ENCODE peak calls at places on chromosomes 1 and 21, in seven cellular contexts. Q, M, L, B, W, S and A are unnamed samples.

GRCh38 chr1:227042292-227042691 is 102.2 kb downstream of the COQ8A start:
- DNase-seq in S (no peak), W (no peak), B (no peak), M (no peak), Q (no peak), L (no peak), A (no peak)

GRCh38 chr1:66177483-66177882 is 356.5 kb upstream of the SGIP1 start:
- DNase-seq in S (no peak), M (no peak), L (no peak), W (no peak), Q (no peak), B (no peak), A (no peak)

GRCh38 chr1:175376194-175376593 is 183.6 kb upstream of the KIAA0040 start:
- DNase-seq in B (peak), W (peak), L (peak), Q (peak), M (peak), S (peak), A (peak)

GRCh38 chr1:190119683-190120082 is 358.0 kb downstream of the BRINP3 start:
- DNase-seq in Q (peak), B (no peak), W (no peak), L (peak), M (no peak), S (no peak), A (no peak)

GRCh38 chr1:19467199-19468187 is 17.8 kb downstream of the CAPZB start:
- DNase-seq in L (peak), W (no peak), B (no peak), M (peak), S (no peak), Q (no peak), A (no peak)

GRCh38 chr21:28436286-28436932 is 556.3 kb downstream of the LTN1 start:
- DNase-seq in M (peak), W (no peak), B (no peak), S (peak), L (no peak), Q (no peak), A (peak)

GRCh38 chr1:29800120-29800519 is 563.8 kb downstream of the PTPRU start:
- DNase-seq in Q (no peak), B (no peak), W (no peak), M (no peak), S (no peak), L (no peak), A (no peak)

GRCh38 chr1:52400131-52400530 is 4.1 kb downstream of the ORC1 start:
- DNase-seq in M (no peak), L (no peak), Q (no peak), S (peak), W (no peak), B (no peak), A (no peak)

GRCh38 chr1:53560572-53561487 is 101.6 kb downstream of the DMRTB1 start:
- DNase-seq in Q (no peak), S (no peak), B (no peak), W (no peak), L (no peak), M (no peak), A (no peak)

GRCh38 chr1:158121604-158122254 is 59.0 kb upstream of the CD1D start:
- DNase-seq in W (peak), B (peak), S (peak), Q (peak), L (peak), M (peak), A (peak)

GRCh38 chr1:914253-914890 is 9.4 kb upstream of the SAMD11 start:
- DNase-seq in Q (no peak), L (no peak), W (no peak), S (no peak), M (no peak), B (no peak), A (no peak)

GRCh38 chr1:155192346-155193274 is 15.1 kb downstream of the THBS3 start:
- DNase-seq in L (peak), B (no peak), S (peak), M (peak), W (no peak), Q (peak), A (no peak)

GRCh38 chr1:50354813-50355212 is 68.4 kb downstream of the DMRTA2 start:
- DNase-seq in M (no peak), S (no peak), B (no peak), W (no peak), Q (no peak), L (no peak), A (no peak)

GRCh38 chr1:109185357-109185756 is 28.4 kb upstream of the SARS1 start:
- DNase-seq in S (peak), L (no peak), W (no peak), M (no peak), Q (no peak), B (no peak), A (peak)

GRCh38 chr21:39125752-39126485 is 57.3 kb downstream of the PSMG1 start:
- DNase-seq in W (peak), B (peak), L (peak), Q (peak), S (peak), M (peak), A (peak)

GRCh38 chr1:202588644-202589189 is 121.5 kb downstream of the SYT2 start:
- DNase-seq in W (no peak), Q (no peak), M (no peak), L (no peak), S (peak), B (peak), A (no peak)

GRCh38 chr1:225700889-225701465 is 48.1 kb upstream of the ENAH start:
- DNase-seq in B (no peak), S (no peak), M (no peak), Q (no peak), L (no peak), W (no peak), A (peak)

GRCh38 chr1:156900019-156900718 is 6.7 kb downstream of the PEAR1 start:
- DNase-seq in M (no peak), W (no peak), Q (no peak), B (no peak), L (no peak), S (no peak), A (peak)

GRCh38 chr1:153212201-153212600 is 5.2 kb upstream of the PRR9 start:
- DNase-seq in Q (no peak), B (no peak), M (no peak), S (no peak), L (no peak), W (no peak), A (no peak)

GRCh38 chr1:151710187-151710586 is 6.4 kb downstream of the CELF3 start:
- DNase-seq in S (no peak), L (peak), M (no peak), Q (peak), W (peak), B (no peak), A (peak)

GRCh38 chr1:56389813-56390539 is 189.4 kb downstream of the PLPP3 start:
- DNase-seq in Q (peak), B (no peak), S (peak), W (no peak), L (peak), M (no peak), A (no peak)

GRCh38 chr1:38402230-38402815 is 355.7 kb upstream of the POU3F1 start:
- DNase-seq in Q (no peak), S (no peak), B (no peak), L (no peak), W (no peak), M (no peak), A (no peak)

GRCh38 chr1:36160949-36161485 is 5.1 kb downstream of the MAP7D1 start:
- DNase-seq in L (peak), S (peak), B (no peak), W (peak), M (peak), Q (peak), A (peak)

GRCh38 chr1:235129774-235130570 is 1.3 kb upstream of the TOMM20 start:
- DNase-seq in W (no peak), L (no peak), M (no peak), B (no peak), Q (peak), S (no peak), A (no peak)

GRCh38 chr1:224211262-224211962 is 28.4 kb downstream of the DEGS1 start:
- DNase-seq in S (peak), Q (no peak), W (peak), M (peak), B (no peak), L (no peak), A (peak)

GRCh38 chr21:15063821-15064575 is 802 bp downstream of the NRIP1 start:
- DNase-seq in L (peak), Q (peak), M (peak), W (no peak), S (peak), B (no peak), A (peak)

DNA sequence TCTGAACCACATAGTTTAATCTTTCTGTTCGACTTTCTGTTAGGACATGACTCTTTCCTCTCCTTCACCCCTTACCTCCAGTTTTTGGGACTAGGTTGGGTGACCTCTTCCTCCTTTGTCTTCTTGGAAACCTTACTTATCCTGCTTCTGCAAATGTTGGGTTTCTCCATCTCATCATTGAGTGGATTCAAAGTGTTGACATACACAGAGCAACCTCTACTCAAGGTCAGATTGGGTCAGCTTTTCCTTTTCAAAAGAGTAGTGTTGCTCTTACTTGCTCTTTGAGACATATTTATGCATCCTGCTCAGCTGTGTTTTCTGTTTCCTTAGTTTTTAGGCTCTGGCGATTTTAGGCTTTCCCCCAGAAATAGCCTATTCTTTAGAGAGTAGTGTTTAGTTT is 3.7 kb downstream of the CAMTA1 start:
- DNase-seq in Q (no peak), S (no peak), W (no peak), B (no peak), M (no peak), L (no peak), A (no peak)
- H3K4me2 ChIP-seq in Q (no peak), S (no peak), W (peak), B (no peak), M (no peak), L (no peak), A (no peak)

GRCh38 chr1:32500387-32501209 is 35.7 kb downstream of the ZBTB8B start:
- DNase-seq in M (peak), W (peak), L (peak), S (peak), Q (peak), B (no peak), A (peak)
- TF ChIP-seq EZH2phosphoT487 in M (no peak), W (no peak), L (no peak), S (no peak), Q (no peak), B (no peak), A (no peak)

DNA sequence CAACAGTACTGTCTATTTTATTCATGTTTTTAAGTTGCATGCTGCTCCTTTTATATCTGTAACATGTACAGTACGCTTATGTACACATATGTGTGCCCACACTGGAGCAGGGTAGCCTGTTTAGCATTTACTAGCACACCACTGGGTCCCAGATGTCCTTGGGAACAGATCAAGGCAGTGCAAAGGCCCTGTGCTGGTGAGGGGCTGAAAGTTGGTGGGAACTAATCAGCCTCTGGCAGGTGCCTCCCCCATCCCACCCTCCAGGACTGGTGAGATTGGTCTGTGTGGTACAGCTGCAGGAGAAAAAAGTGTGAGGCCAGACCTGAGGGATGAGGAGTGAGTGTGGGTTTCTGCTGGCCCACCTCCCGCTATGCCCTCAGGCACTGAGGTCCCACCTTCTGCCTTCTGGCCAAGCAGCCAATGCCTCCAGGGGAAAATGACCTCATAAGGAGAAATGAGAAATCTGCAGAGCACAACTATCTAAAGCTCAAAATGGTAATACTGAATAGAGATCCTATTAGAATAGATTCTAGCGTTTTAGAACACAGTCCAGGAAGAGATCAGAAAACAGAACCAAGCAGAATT is 58.9 kb downstream of the POFUT2 start:
- DNase-seq in W (no peak), M (no peak), S (no peak), Q (no peak), B (no peak), L (no peak), A (peak)
- H3K4me2 ChIP-seq in W (no peak), M (no peak), S (peak), Q (no peak), B (peak), L (no peak), A (peak)

DNA sequence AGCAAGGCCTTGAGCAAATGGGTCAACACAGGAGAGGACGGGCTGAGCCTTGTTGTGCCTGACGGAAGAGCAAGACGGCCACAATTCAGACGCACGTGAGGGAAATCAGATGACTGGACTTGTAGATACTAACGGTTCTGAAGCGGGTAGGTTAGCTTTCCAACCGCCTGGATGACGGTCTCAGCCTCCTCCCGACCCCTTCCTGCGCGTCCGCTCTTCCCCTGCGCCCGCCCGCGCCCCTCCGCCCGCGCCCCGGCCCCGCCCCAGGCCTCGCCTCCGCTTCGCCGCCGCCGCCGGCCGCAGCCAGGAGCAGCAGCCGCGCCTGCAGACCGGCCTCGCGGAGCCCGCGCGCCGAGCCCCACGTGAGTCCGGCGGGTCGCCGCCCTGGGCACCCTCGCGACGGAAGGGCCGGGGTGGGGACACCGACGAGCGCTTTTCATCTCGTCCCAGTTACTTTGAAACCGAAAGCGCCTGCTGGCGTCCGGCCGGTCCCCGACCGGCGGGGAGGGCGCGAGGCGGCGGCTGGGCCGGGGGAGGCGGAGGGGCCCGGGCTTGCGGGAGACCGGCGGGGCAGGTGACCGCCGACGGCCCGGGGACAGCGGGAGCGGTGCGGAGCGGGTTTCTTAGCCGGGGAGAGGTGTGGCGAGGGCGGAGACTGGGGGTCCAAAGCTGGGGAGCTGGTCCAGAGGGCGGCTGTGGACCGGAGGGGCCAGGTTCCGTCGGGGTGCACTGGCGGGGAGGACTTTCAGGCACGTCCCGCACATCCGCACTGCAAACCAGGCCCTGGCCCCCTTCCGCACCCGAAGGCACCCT is at the start of gene TRAF5:
- DNase-seq in Q (peak), M (peak), B (no peak), S (peak), W (peak), L (peak), A (peak)
- TF ChIP-seq EZH2phosphoT487 in Q (no peak), M (no peak), B (no peak), S (no peak), W (no peak), L (no peak), A (no peak)

GRCh38 chr1:86731416-86731815 is 27.0 kb downstream of the SH3GLB1 start:
- DNase-seq in M (no peak), S (no peak), W (no peak), Q (no peak), B (no peak), L (no peak), A (no peak)
- H3K4me2 ChIP-seq in M (no peak), S (no peak), W (no peak), Q (no peak), B (no peak), L (no peak), A (no peak)